ENCODE peak calls at places on chromosomes 13 and 19, in nine cellular contexts. D is osteocyte; Z is heart left ventricle; W is activated CD4-positive, CD25-positive, alpha-beta regulatory T cell treated with anti-CD3 and anti-CD28 coated beads, Interleukin-2, amount 50 U/mL, for 16 hours; Y is epithelial cell of esophagus; P is HCT116; Q is cardiac fibroblast; M is breast epithelium; U is Caco-2. J is an unnamed sample.

GRCh38 chr13:110758195-110758594 is 44.7 kb downstream of the ING1 start:
- DNase-seq in D (no peak), Z (no peak), W (no peak), Y (peak), P (no peak), Q (peak), M (no peak), U (no peak), J (no peak)

GRCh38 chr19:24071078-24071477 is 15.9 kb upstream of the ZNF254 start:
- DNase-seq in D (no peak), Z (no peak), W (no peak), Y (peak), P (no peak), Q (no peak), M (no peak), U (no peak), J (no peak)

GRCh38 chr13:38819053-38819452 is 132.2 kb downstream of the FREM2 start:
- DNase-seq in D (no peak), Z (no peak), W (no peak), Y (peak), P (no peak), Q (no peak), M (no peak), U (no peak), J (no peak)

GRCh38 chr13:22948421-22948820 is 232.4 kb upstream of the SGCG start:
- DNase-seq in D (peak), Z (no peak), W (no peak), Y (no peak), P (no peak), Q (no peak), M (no peak), U (no peak), J (no peak)

GRCh38 chr13:51276684-51277083 is 54.5 kb downstream of the FAM124A start:
- DNase-seq in D (no peak), Z (no peak), W (no peak), Y (no peak), P (no peak), Q (peak), M (peak), U (no peak), J (no peak)

GRCh38 chr13:94169783-94170513 is 309.5 kb downstream of the DCT start:
- DNase-seq in D (no peak), Z (no peak), W (no peak), Y (no peak), P (no peak), Q (peak), M (peak), U (no peak), J (no peak)

GRCh38 chr19:19540707-19541515 is 2.8 kb downstream of the CILP2 start:
- DNase-seq in D (no peak), Z (no peak), W (peak), Y (peak), P (peak), Q (peak), M (peak), U (peak), J (peak)

GRCh38 chr19:2235396-2236284 is 489 bp downstream of the PLEKHJ1 start:
- DNase-seq in D (no peak), Z (peak), W (no peak), Y (no peak), P (no peak), Q (no peak), M (peak), U (peak), J (no peak)

GRCh38 chr13:35953537-35954206 is 177.5 kb downstream of the DCLK1 start:
- DNase-seq in D (peak), Z (peak), W (no peak), Y (peak), P (peak), Q (peak), M (peak), U (peak), J (peak)

GRCh38 chr13:57632276-57633140 is 964 bp downstream of the PCDH17 start:
- DNase-seq in D (no peak), Z (peak), W (no peak), Y (no peak), P (no peak), Q (peak), M (no peak), U (no peak), J (no peak)

GRCh38 chr13:97394542-97394941 is 39.4 kb upstream of the RAP2A start:
- DNase-seq in D (no peak), Z (no peak), W (no peak), Y (no peak), P (no peak), Q (no peak), M (no peak), U (no peak), J (no peak)

GRCh38 chr19:40231544-40232424 is 5.3 kb upstream of the CCNP start:
- DNase-seq in D (no peak), Z (peak), W (no peak), Y (no peak), P (no peak), Q (peak), M (no peak), U (no peak), J (no peak)

J was measured in NCI-H460.